ENCODE peak calls at places on chromosomes 16 and 17, in ten cellular contexts. D is left ventricle myocardium inferior; C is GM23338; E is DMS79; I is kidney tubule cell; H is EL; U is effector CD8-positive, alpha-beta T cell; W is stimulated activated CD8-positive, alpha-beta memory T cell treated with anti-CD3 and anti-CD28 coated beads, Interleukin-7, amount 100 ng/mL, for 4 hours; Y is right lobe of liver; V is psoas muscle. B is an unnamed sample.

GRCh38 chr17:28421775-28422305 is 15.8 kb upstream of the SLC46A1 start:
- DNase-seq in D (no peak), C (no peak), E (peak), I (no peak), H (no peak), U (no peak), W (no peak), Y (no peak), V (no peak), B (no peak)

GRCh38 chr17:75904749-75905521 is at the start of gene MRPL38:
- DNase-seq in D (peak), C (peak), E (peak), I (peak), H (peak), U (peak), W (peak), Y (peak), V (peak), B (peak)

GRCh38 chr17:29683481-29683880 is 60.8 kb upstream of the CORO6 start:
- DNase-seq in D (no peak), C (peak), E (no peak), I (no peak), H (no peak), U (no peak), W (no peak), Y (no peak), V (no peak), B (no peak)

GRCh38 chr17:75875940-75876189 is 2.5 kb downstream of the TRIM47 start:
- DNase-seq in D (no peak), C (no peak), E (no peak), I (no peak), H (no peak), U (no peak), W (no peak), Y (no peak), V (no peak), B (no peak)

GRCh38 chr17:41521574-41522261 is 3.0 kb upstream of the KRT15 start:
- DNase-seq in D (no peak), C (peak), E (no peak), I (peak), H (peak), U (no peak), W (no peak), Y (no peak), V (no peak), B (no peak)

GRCh38 chr16:79848739-79849518 is 248.4 kb upstream of the MAF start:
- DNase-seq in D (no peak), C (no peak), E (no peak), I (no peak), H (no peak), U (no peak), W (no peak), Y (no peak), V (no peak), B (no peak)

GRCh38 chr16:27286446-27286845 is 17.9 kb upstream of the NSMCE1 start:
- DNase-seq in D (no peak), C (no peak), E (no peak), I (peak), H (peak), U (no peak), W (no peak), Y (peak), V (no peak), B (no peak)

GRCh38 chr17:73030501-73030911 is 62.0 kb downstream of the SLC39A11 start:
- DNase-seq in D (no peak), C (no peak), E (no peak), I (peak), H (no peak), U (no peak), W (no peak), Y (peak), V (peak), B (no peak)

GRCh38 chr17:44102845-44103622 is 20.4 kb downstream of the HDAC5 start:
- DNase-seq in D (peak), C (no peak), E (no peak), I (no peak), H (no peak), U (no peak), W (no peak), Y (no peak), V (no peak), B (no peak)

GRCh38 chr16:17590711-17591654 is 120.2 kb upstream of the XYLT1 start:
- DNase-seq in D (no peak), C (no peak), E (no peak), I (no peak), H (peak), U (no peak), W (peak), Y (no peak), V (no peak), B (no peak)

GRCh38 chr17:63222655-63223054 is 223.5 kb downstream of the CYB561 start:
- DNase-seq in D (no peak), C (peak), E (no peak), I (peak), H (peak), U (no peak), W (no peak), Y (no peak), V (no peak), B (no peak)

GRCh38 chr16:72921106-72921505 is 126.8 kb downstream of the ZFHX3 start:
- DNase-seq in D (no peak), C (no peak), E (no peak), I (no peak), H (no peak), U (no peak), W (no peak), Y (no peak), V (no peak), B (no peak)

GRCh38 chr16:24822542-24822941 is 23.2 kb upstream of the SLC5A11 start:
- DNase-seq in D (no peak), C (no peak), E (no peak), I (no peak), H (no peak), U (no peak), W (no peak), Y (no peak), V (no peak), B (no peak)

GRCh38 chr16:66376577-66377326 is 10.3 kb downstream of the CDH5 start:
- DNase-seq in D (no peak), C (no peak), E (no peak), I (peak), H (no peak), U (no peak), W (no peak), Y (no peak), V (no peak), B (no peak)

GRCh38 chr17:14303343-14304221 is 2.7 kb downstream of the HS3ST3B1 start:
- DNase-seq in D (no peak), C (peak), E (no peak), I (peak), H (peak), U (peak), W (no peak), Y (no peak), V (no peak), B (no peak)

GRCh38 chr17:19533718-19534561 is at the start of gene SLC47A1:
- DNase-seq in D (peak), C (peak), E (no peak), I (peak), H (peak), U (no peak), W (no peak), Y (peak), V (peak), B (no peak)

GRCh38 chr16:50699345-50700159 is 6.1 kb downstream of the NOD2 start:
- DNase-seq in D (no peak), C (no peak), E (no peak), I (peak), H (no peak), U (no peak), W (peak), Y (peak), V (peak), B (no peak)

GRCh38 chr17:65081439-65081838 is 24.9 kb upstream of the GNA13 start:
- DNase-seq in D (no peak), C (no peak), E (no peak), I (no peak), H (no peak), U (no peak), W (no peak), Y (no peak), V (no peak), B (no peak)

GRCh38 chr17:35844547-35844946 is 24.1 kb downstream of the HEATR9 start:
- DNase-seq in D (no peak), C (no peak), E (no peak), I (no peak), H (no peak), U (no peak), W (no peak), Y (no peak), V (no peak), B (no peak)

GRCh38 chr16:50653633-50654524 is 27.2 kb downstream of the SNX20 start:
- DNase-seq in D (no peak), C (no peak), E (no peak), I (no peak), H (no peak), U (no peak), W (no peak), Y (no peak), V (no peak), B (no peak)

GRCh38 chr17:45345246-45345553 is 28.4 kb upstream of the MAP3K14 start:
- DNase-seq in D (peak), C (no peak), E (no peak), I (no peak), H (no peak), U (no peak), W (no peak), Y (peak), V (peak), B (no peak)

GRCh38 chr16:64391009-64391663 is 730.7 kb downstream of the CDH11 start:
- DNase-seq in D (no peak), C (no peak), E (no peak), I (peak), H (peak), U (no peak), W (no peak), Y (no peak), V (no peak), B (no peak)

GRCh38 chr17:57868007-57868774 is 18.3 kb upstream of the MRPS23 start:
- DNase-seq in D (peak), C (peak), E (no peak), I (peak), H (peak), U (no peak), W (no peak), Y (no peak), V (peak), B (no peak)

GRCh38 chr16:81511371-81511770 is 66.8 kb downstream of the CMIP start:
- DNase-seq in D (no peak), C (no peak), E (no peak), I (peak), H (peak), U (no peak), W (no peak), Y (no peak), V (no peak), B (no peak)

GRCh38 chr16:2535644-2536021 is 2.2 kb upstream of the PDPK1 start:
- DNase-seq in D (no peak), C (no peak), E (no peak), I (no peak), H (peak), U (no peak), W (no peak), Y (peak), V (peak), B (no peak)

GRCh38 chr16:31513126-31513525 is 4.9 kb upstream of the RUSF1 start:
- DNase-seq in D (no peak), C (no peak), E (no peak), I (peak), H (peak), U (no peak), W (no peak), Y (no peak), V (no peak), B (no peak)

GRCh38 chr17:63573634-63574033 is 23.4 kb downstream of the DCAF7 start:
- DNase-seq in D (no peak), C (peak), E (no peak), I (no peak), H (no peak), U (no peak), W (no peak), Y (no peak), V (no peak), B (no peak)

GRCh38 chr16:84843149-84844048 is 23.6 kb downstream of the CRISPLD2 start:
- DNase-seq in D (no peak), C (no peak), E (no peak), I (no peak), H (no peak), U (no peak), W (no peak), Y (no peak), V (no peak), B (no peak)

GRCh38 chr17:2784864-2785263 is 11.4 kb upstream of the RAP1GAP2 start:
- DNase-seq in D (no peak), C (no peak), E (no peak), I (no peak), H (no peak), U (no peak), W (no peak), Y (no peak), V (no peak), B (no peak)

GRCh38 chr17:3722716-3723115 is 987 bp upstream of the HASPIN start:
- DNase-seq in D (no peak), C (no peak), E (no peak), I (no peak), H (no peak), U (no peak), W (no peak), Y (no peak), V (no peak), B (no peak)

GRCh38 chr16:73713301-73713700 is 583.3 kb upstream of the PSMD7 start:
- DNase-seq in D (no peak), C (no peak), E (no peak), I (no peak), H (no peak), U (no peak), W (no peak), Y (no peak), V (no peak), B (no peak)

GRCh38 chr17:81867123-81867951 is 3.8 kb downstream of the ARHGDIA start:
- DNase-seq in D (no peak), C (peak), E (no peak), I (peak), H (peak), U (no peak), W (no peak), Y (peak), V (no peak), B (no peak)

GRCh38 chr17:27634781-27635180 is 3.8 kb downstream of the LGALS9 start:
- DNase-seq in D (no peak), C (no peak), E (no peak), I (no peak), H (no peak), U (no peak), W (no peak), Y (no peak), V (no peak), B (no peak)